ENCODE peak calls at places on chromosomes 1 and 21, in six cellular contexts. K, A, J, T, D and X are unnamed samples.

GRCh38 chr1:44862829-44863406 is 19.9 kb upstream of the PTCH2 start:
- DNase-seq in K (peak; percentile 69), A (no peak), J (no peak), T (peak; percentile 56), D (no peak), X (no peak)

GRCh38 chr1:66725885-66726665 is 26.2 kb upstream of the DYNLT5 start:
- DNase-seq in K (peak; percentile 76), A (peak; percentile 56), J (peak; percentile 82), T (peak; percentile 66), D (peak; percentile 45), X (peak; percentile 60)

GRCh38 chr1:96187027-96187426 is 534.6 kb upstream of the PTBP2 start:
- DNase-seq in K (no peak), A (no peak), J (no peak), T (no peak), D (no peak), X (no peak)

GRCh38 chr1:31151402-31151801 is 85.9 kb upstream of the PUM1 start:
- DNase-seq in K (no peak), A (no peak), J (no peak), T (no peak), D (no peak), X (no peak)

GRCh38 chr1:233631810-233632375 is 18.0 kb downstream of the KCNK1 start:
- DNase-seq in K (no peak), A (no peak), J (no peak), T (no peak), D (no peak), X (no peak)

GRCh38 chr1:85374160-85374559 is 90.8 kb downstream of the DDAH1 start:
- DNase-seq in K (peak; percentile 94), A (peak; percentile 76), J (no peak), T (peak; percentile 92), D (no peak), X (no peak)

GRCh38 chr1:101259744-101260148 is 22.9 kb downstream of the S1PR1 start:
- DNase-seq in K (peak; percentile 87), A (peak; percentile 84), J (no peak), T (peak; percentile 80), D (no peak), X (no peak)

GRCh38 chr1:76695535-76695934 is 171.7 kb upstream of the ST6GALNAC5 start:
- DNase-seq in K (no peak), A (no peak), J (no peak), T (no peak), D (peak; percentile 15), X (no peak)

GRCh38 chr1:204127597-204128242 is 24.1 kb downstream of the ETNK2 start:
- DNase-seq in K (peak; percentile 94), A (peak; percentile 66), J (peak; percentile 76), T (peak; percentile 65), D (peak; percentile 88), X (peak; percentile 9)

GRCh38 chr1:57163332-57163731 is 197.5 kb upstream of the C8B start:
- DNase-seq in K (no peak), A (no peak), J (no peak), T (no peak), D (no peak), X (no peak)

GRCh38 chr1:150564051-150564991 is 15.1 kb downstream of the MCL1 start:
- DNase-seq in K (peak; percentile 83), A (no peak), J (no peak), T (no peak), D (no peak), X (no peak)

GRCh38 chr21:33374080-33374873 is 28.9 kb upstream of the IFNGR2 start:
- DNase-seq in K (peak; percentile 58), A (peak; percentile 55), J (peak; percentile 48), T (peak; percentile 56), D (peak; percentile 45), X (peak; percentile 67)

GRCh38 chr1:221716713-221717490 is 25.0 kb downstream of the DUSP10 start:
- DNase-seq in K (no peak), A (no peak), J (peak; percentile 30), T (no peak), D (peak; percentile 48), X (no peak)

GRCh38 chr1:79197421-79197820 is 190.9 kb upstream of the ADGRL4 start:
- DNase-seq in K (peak; percentile 51), A (peak; percentile 14), J (peak; percentile 51), T (peak; percentile 12), D (peak; percentile 2), X (no peak)

GRCh38 chr1:83130886-83131691 is 867.8 kb downstream of the TTLL7 start:
- DNase-seq in K (no peak), A (no peak), J (no peak), T (no peak), D (no peak), X (no peak)

GRCh38 chr1:212860713-212861581 is 2.9 kb downstream of the FLVCR1 start:
- DNase-seq in K (peak; percentile 38), A (peak; percentile 4), J (peak; percentile 94), T (peak; percentile 27), D (no peak), X (no peak)

GRCh38 chr1:21613072-21613867 is 55.9 kb downstream of the RAP1GAP start:
- DNase-seq in K (no peak), A (no peak), J (no peak), T (no peak), D (no peak), X (no peak)

GRCh38 chr1:64543831-64544230 is 73.9 kb downstream of the CACHD1 start:
- DNase-seq in K (no peak), A (no peak), J (no peak), T (peak; percentile 51), D (no peak), X (no peak)

GRCh38 chr1:183633676-183634343 is 1.8 kb downstream of the ARPC5 start:
- DNase-seq in K (peak; percentile 84), A (peak; percentile 77), J (peak; percentile 75), T (peak; percentile 92), D (peak; percentile 46), X (peak; percentile 60)

GRCh38 chr1:82778612-82779011 is 977.9 kb downstream of the ADGRL2 start:
- DNase-seq in K (peak; percentile 31), A (no peak), J (peak; percentile 49), T (no peak), D (no peak), X (no peak)

GRCh38 chr1:187641907-187642306 is 813.2 kb downstream of the PLA2G4A start:
- DNase-seq in K (no peak), A (no peak), J (no peak), T (no peak), D (no peak), X (no peak)

GRCh38 chr21:44708213-44708865 is 3.0 kb downstream of the TSPEAR start:
- DNase-seq in K (no peak), A (no peak), J (peak; percentile 59), T (no peak), D (peak; percentile 20), X (no peak)

GRCh38 chr21:33229099-33229775 is 501 bp upstream of the IFNAR2 start:
- DNase-seq in K (no peak), A (no peak), J (no peak), T (no peak), D (peak; percentile 21), X (no peak)

GRCh38 chr1:38013027-38013588 is 574 bp downstream of the UTP11 start:
- DNase-seq in K (peak; percentile 79), A (peak; percentile 55), J (peak; percentile 74), T (peak; percentile 78), D (no peak), X (no peak)

GRCh38 chr1:8228253-8228652 is 89.7 kb upstream of the SLC45A1 start:
- DNase-seq in K (no peak), A (no peak), J (no peak), T (no peak), D (no peak), X (no peak)

GRCh38 chr1:5513891-5514515 is 478.2 kb downstream of the NPHP4 start:
- DNase-seq in K (no peak), A (no peak), J (no peak), T (no peak), D (no peak), X (no peak)

GRCh38 chr1:15835205-15835740 is 12.2 kb upstream of the SPEN start:
- DNase-seq in K (peak; percentile 72), A (no peak), J (no peak), T (no peak), D (peak; percentile 62), X (no peak)

GRCh38 chr1:11731719-11732283 is 4.1 kb upstream of the AGTRAP start:
- DNase-seq in K (peak; percentile 83), A (peak; percentile 32), J (peak; percentile 62), T (peak; percentile 57), D (no peak), X (peak; percentile 87)

GRCh38 chr1:63051886-63052285 is 268.0 kb downstream of the ATG4C start:
- DNase-seq in K (no peak), A (no peak), J (no peak), T (no peak), D (no peak), X (no peak)

GRCh38 chr1:228074954-228075730 is 7.4 kb upstream of the ARF1 start:
- DNase-seq in K (no peak), A (no peak), J (no peak), T (no peak), D (no peak), X (no peak)

GRCh38 chr1:107141491-107142369 is 891 bp downstream of the NTNG1 start:
- DNase-seq in K (peak; percentile 81), A (peak; percentile 49), J (peak; percentile 69), T (peak; percentile 61), D (peak; percentile 44), X (peak; percentile 21)

GRCh38 chr1:36938807-36939206 is 95.5 kb downstream of the GRIK3 start:
- DNase-seq in K (peak; percentile 1), A (no peak), J (no peak), T (no peak), D (no peak), X (no peak)

GRCh38 chr1:26784023-26784871 is 3.5 kb upstream of the PIGV start:
- DNase-seq in K (peak; percentile 60), A (no peak), J (peak; percentile 31), T (peak; percentile 59), D (no peak), X (no peak)

GRCh38 chr1:153260980-153261792 is 1.7 kb downstream of the LORICRIN start:
- DNase-seq in K (peak; percentile 62), A (no peak), J (peak; percentile 62), T (peak; percentile 38), D (peak; percentile 69), X (no peak)
- H3K9ac ChIP-seq in K (no peak overlapping the region), A (no peak overlapping the region), J (no peak overlapping the region), T (no peak overlapping the region), D (no peak overlapping the region), X (no peak overlapping the region)

DNA sequence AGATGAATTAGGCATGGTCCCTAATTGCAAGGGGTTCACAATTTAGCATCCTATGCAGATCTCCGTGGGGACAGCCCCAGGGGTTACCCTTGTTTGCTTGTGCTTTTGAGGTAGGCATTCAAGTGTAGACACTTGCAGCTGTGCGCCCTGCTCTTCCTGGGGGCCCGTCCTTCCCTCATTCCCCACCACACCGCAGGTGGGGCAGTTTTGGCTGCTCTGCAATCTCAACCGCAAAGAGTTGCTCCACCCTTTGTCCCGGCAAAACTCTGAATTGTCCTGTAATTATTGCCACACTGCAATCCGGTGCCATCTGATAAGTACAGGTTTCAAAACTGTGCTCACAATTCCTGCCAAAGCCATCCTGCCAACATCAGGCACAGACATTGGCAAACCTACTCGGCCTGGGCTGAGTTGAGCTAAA is 65.4 kb upstream of the LYST start:
- DNase-seq in K (no peak), A (peak; percentile 86), J (no peak), T (no peak), D (no peak), X (peak; percentile 11)
- H3K9ac ChIP-seq in K (no peak overlapping the region), A (peak overlapping the region; percentile 30), J (no peak overlapping the region), T (no peak overlapping the region), D (no peak overlapping the region), X (no peak overlapping the region)

GRCh38 chr1:22749503-22749902 is 38.9 kb downstream of the EPHB2 start:
- DNase-seq in K (no peak), A (no peak), J (no peak), T (no peak), D (no peak), X (no peak)
- H3K9ac ChIP-seq in K (peak overlapping the region; percentile 64), A (no peak overlapping the region), J (no peak overlapping the region), T (no peak overlapping the region), D (no peak overlapping the region), X (no peak overlapping the region)

GRCh38 chr1:51237714-51238403 is 1.8 kb downstream of the RNF11 start:
- DNase-seq in K (peak; percentile 74), A (peak; percentile 60), J (peak; percentile 19), T (peak; percentile 61), D (no peak), X (no peak)
- H3K9ac ChIP-seq in K (peak overlapping the region; percentile 97), A (peak overlapping the region; percentile 98), J (peak overlapping the region; percentile 61), T (peak overlapping the region; percentile 4), D (peak overlapping the region; percentile 96), X (peak overlapping the region; percentile 21)